ENCODE peak calls at places on chromosomes 12 and 14, in eight cellular contexts. One of them, this sample, is unnamed.

GRCh38 chr12:60724984-60725383 is 1129.2 kb downstream of the SLC16A7 start:
- DNase-seq in ovary: no peak
- DNase-seq in Panc1: no peak
- DNase-seq in A549: no peak
- DNase-seq in RWPE1: no peak
- DNase-seq in uterus: no peak
- DNase-seq in endothelial cell of umbilical vein: no peak
- DNase-seq in PC-3: no peak
- DNase-seq in this sample: no peak

GRCh38 chr14:68306934-68307758 is 485.7 kb downstream of the ZFP36L1 start:
- DNase-seq in ovary: no peak
- DNase-seq in Panc1: no peak
- DNase-seq in A549: no peak
- DNase-seq in RWPE1: no peak
- DNase-seq in uterus: no peak
- DNase-seq in endothelial cell of umbilical vein: no peak
- DNase-seq in PC-3: peak
- DNase-seq in this sample: no peak

GRCh38 chr14:39102265-39102968 is 618 bp downstream of the SEC23A start:
- DNase-seq in ovary: no peak
- DNase-seq in Panc1: no peak
- DNase-seq in A549: peak
- DNase-seq in RWPE1: peak
- DNase-seq in uterus: no peak
- DNase-seq in endothelial cell of umbilical vein: peak
- DNase-seq in PC-3: peak
- DNase-seq in this sample: peak

GRCh38 chr12:75692883-75693282 is 181.5 kb upstream of the KRR1 start:
- DNase-seq in ovary: no peak
- DNase-seq in Panc1: no peak
- DNase-seq in A549: no peak
- DNase-seq in RWPE1: no peak
- DNase-seq in uterus: no peak
- DNase-seq in endothelial cell of umbilical vein: peak
- DNase-seq in PC-3: no peak
- DNase-seq in this sample: no peak

GRCh38 chr12:75587340-75588106 is 76.1 kb upstream of the KRR1 start:
- DNase-seq in ovary: no peak
- DNase-seq in Panc1: no peak
- DNase-seq in A549: no peak
- DNase-seq in RWPE1: no peak
- DNase-seq in uterus: no peak
- DNase-seq in endothelial cell of umbilical vein: no peak
- DNase-seq in PC-3: no peak
- DNase-seq in this sample: no peak

GRCh38 chr12:107053709-107054108 is 39.6 kb downstream of the CRY1 start:
- DNase-seq in ovary: no peak
- DNase-seq in Panc1: no peak
- DNase-seq in A549: no peak
- DNase-seq in RWPE1: no peak
- DNase-seq in uterus: no peak
- DNase-seq in endothelial cell of umbilical vein: no peak
- DNase-seq in PC-3: no peak
- DNase-seq in this sample: no peak

GRCh38 chr12:12701457-12701856 is 5.5 kb upstream of the GPR19 start:
- DNase-seq in ovary: no peak
- DNase-seq in Panc1: no peak
- DNase-seq in A549: no peak
- DNase-seq in RWPE1: no peak
- DNase-seq in uterus: no peak
- DNase-seq in endothelial cell of umbilical vein: no peak
- DNase-seq in PC-3: no peak
- DNase-seq in this sample: no peak

GRCh38 chr12:96136129-96136528 is 58.0 kb upstream of the ELK3 start:
- DNase-seq in ovary: no peak
- DNase-seq in Panc1: no peak
- DNase-seq in A549: no peak
- DNase-seq in RWPE1: no peak
- DNase-seq in uterus: no peak
- DNase-seq in endothelial cell of umbilical vein: peak
- DNase-seq in PC-3: no peak
- DNase-seq in this sample: no peak

GRCh38 chr12:80701388-80701787 is 6.0 kb upstream of the MYF6 start:
- DNase-seq in ovary: no peak
- DNase-seq in Panc1: no peak
- DNase-seq in A549: no peak
- DNase-seq in RWPE1: no peak
- DNase-seq in uterus: no peak
- DNase-seq in endothelial cell of umbilical vein: no peak
- DNase-seq in PC-3: no peak
- DNase-seq in this sample: no peak

GRCh38 chr14:61527325-61528100 is 167.8 kb upstream of the HIF1A start:
- DNase-seq in ovary: peak
- DNase-seq in Panc1: no peak
- DNase-seq in A549: peak
- DNase-seq in RWPE1: no peak
- DNase-seq in uterus: no peak
- DNase-seq in endothelial cell of umbilical vein: peak
- DNase-seq in PC-3: peak
- DNase-seq in this sample: no peak

GRCh38 chr12:69388371-69388770 is 28.8 kb downstream of the YEATS4 start:
- DNase-seq in ovary: no peak
- DNase-seq in Panc1: no peak
- DNase-seq in A549: peak
- DNase-seq in RWPE1: peak
- DNase-seq in uterus: no peak
- DNase-seq in endothelial cell of umbilical vein: peak
- DNase-seq in PC-3: peak
- DNase-seq in this sample: peak

GRCh38 chr14:85250369-85250768 is 279.6 kb upstream of the FLRT2 start:
- DNase-seq in ovary: no peak
- DNase-seq in Panc1: no peak
- DNase-seq in A549: no peak
- DNase-seq in RWPE1: no peak
- DNase-seq in uterus: no peak
- DNase-seq in endothelial cell of umbilical vein: peak
- DNase-seq in PC-3: no peak
- DNase-seq in this sample: no peak

GRCh38 chr12:124140889-124141550 is 153.9 kb upstream of the RFLNA start:
- DNase-seq in ovary: no peak
- DNase-seq in Panc1: no peak
- DNase-seq in A549: no peak
- DNase-seq in RWPE1: no peak
- DNase-seq in uterus: no peak
- DNase-seq in endothelial cell of umbilical vein: peak
- DNase-seq in PC-3: no peak
- DNase-seq in this sample: no peak

GRCh38 chr12:119788783-119789182 is 88.3 kb downstream of the CIT start:
- DNase-seq in ovary: no peak
- DNase-seq in Panc1: no peak
- DNase-seq in A549: no peak
- DNase-seq in RWPE1: no peak
- DNase-seq in uterus: no peak
- DNase-seq in endothelial cell of umbilical vein: no peak
- DNase-seq in PC-3: no peak
- DNase-seq in this sample: peak

GRCh38 chr14:89451229-89451628 is 34.2 kb upstream of the FOXN3 start:
- DNase-seq in ovary: no peak
- DNase-seq in Panc1: no peak
- DNase-seq in A549: no peak
- DNase-seq in RWPE1: no peak
- DNase-seq in uterus: no peak
- DNase-seq in endothelial cell of umbilical vein: no peak
- DNase-seq in PC-3: no peak
- DNase-seq in this sample: no peak

GRCh38 chr14:59407246-59407615 is 57.9 kb downstream of the GPR135 start:
- DNase-seq in ovary: no peak
- DNase-seq in Panc1: no peak
- DNase-seq in A549: no peak
- DNase-seq in RWPE1: peak
- DNase-seq in uterus: no peak
- DNase-seq in endothelial cell of umbilical vein: peak
- DNase-seq in PC-3: peak
- DNase-seq in this sample: peak

GRCh38 chr12:8033153-8034044 is 883 bp downstream of the FOXJ2 start:
- DNase-seq in ovary: peak
- DNase-seq in Panc1: no peak
- DNase-seq in A549: peak
- DNase-seq in RWPE1: peak
- DNase-seq in uterus: peak
- DNase-seq in endothelial cell of umbilical vein: peak
- DNase-seq in PC-3: peak
- DNase-seq in this sample: no peak

GRCh38 chr12:93111791-93112208 is 182.7 kb upstream of the EEA1 start:
- DNase-seq in ovary: no peak
- DNase-seq in Panc1: no peak
- DNase-seq in A549: no peak
- DNase-seq in RWPE1: no peak
- DNase-seq in uterus: no peak
- DNase-seq in endothelial cell of umbilical vein: peak
- DNase-seq in PC-3: no peak
- DNase-seq in this sample: peak

GRCh38 chr12:54341901-54342300 is 17.0 kb downstream of the COPZ1 start:
- DNase-seq in ovary: no peak
- DNase-seq in Panc1: no peak
- DNase-seq in A549: no peak
- DNase-seq in RWPE1: no peak
- DNase-seq in uterus: no peak
- DNase-seq in endothelial cell of umbilical vein: no peak
- DNase-seq in PC-3: no peak
- DNase-seq in this sample: no peak

GRCh38 chr12:111766608-111767361 is at the start of gene ALDH2:
- DNase-seq in ovary: peak
- DNase-seq in Panc1: no peak
- DNase-seq in A549: peak
- DNase-seq in RWPE1: peak
- DNase-seq in uterus: peak
- DNase-seq in endothelial cell of umbilical vein: peak
- DNase-seq in PC-3: no peak
- DNase-seq in this sample: no peak

GRCh38 chr14:31026076-31026394 is at the start of gene STRN3:
- DNase-seq in ovary: no peak
- DNase-seq in Panc1: no peak
- DNase-seq in A549: no peak
- DNase-seq in RWPE1: no peak
- DNase-seq in uterus: no peak
- DNase-seq in endothelial cell of umbilical vein: no peak
- DNase-seq in PC-3: no peak
- DNase-seq in this sample: no peak

GRCh38 chr12:56208014-56208413 is 13.7 kb downstream of the RNF41 start:
- DNase-seq in ovary: no peak
- DNase-seq in Panc1: no peak
- DNase-seq in A549: no peak
- DNase-seq in RWPE1: no peak
- DNase-seq in uterus: no peak
- DNase-seq in endothelial cell of umbilical vein: no peak
- DNase-seq in PC-3: no peak
- DNase-seq in this sample: no peak
- H3K27ac ChIP-seq in ovary: no peak
- H3K27ac ChIP-seq in Panc1: no peak
- H3K27ac ChIP-seq in A549: no peak
- H3K27ac ChIP-seq in RWPE1: no peak
- H3K27ac ChIP-seq in uterus: no peak
- H3K27ac ChIP-seq in endothelial cell of umbilical vein: no peak
- H3K27ac ChIP-seq in PC-3: no peak
- H3K27ac ChIP-seq in this sample: no peak

DNA sequence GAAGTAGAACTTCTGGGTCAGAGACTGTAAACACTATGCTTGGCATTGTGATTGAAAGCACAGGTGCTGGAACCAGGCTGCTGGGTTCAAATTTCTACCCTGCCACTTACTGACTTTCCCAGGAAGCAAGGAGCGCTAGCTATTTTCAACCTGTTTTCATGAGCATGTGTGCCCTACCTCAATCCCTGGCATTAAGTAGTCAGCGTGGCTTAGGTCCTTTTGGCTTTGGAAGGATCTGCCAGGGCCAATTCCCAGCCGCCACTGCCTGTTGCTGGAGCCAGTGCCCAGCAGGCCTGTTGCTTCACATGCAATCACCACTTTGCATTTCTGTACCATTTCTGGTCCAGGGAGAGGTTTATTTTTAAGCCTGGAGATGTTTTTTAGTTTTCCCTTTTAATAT is 196.3 kb downstream of the TRHDE start:
- DNase-seq in ovary: no peak
- DNase-seq in Panc1: no peak
- DNase-seq in A549: no peak
- DNase-seq in RWPE1: no peak
- DNase-seq in uterus: no peak
- DNase-seq in endothelial cell of umbilical vein: no peak
- DNase-seq in PC-3: no peak
- DNase-seq in this sample: no peak
- H3K27ac ChIP-seq in ovary: no peak
- H3K27ac ChIP-seq in Panc1: no peak
- H3K27ac ChIP-seq in A549: no peak
- H3K27ac ChIP-seq in RWPE1: no peak
- H3K27ac ChIP-seq in uterus: no peak
- H3K27ac ChIP-seq in endothelial cell of umbilical vein: no peak
- H3K27ac ChIP-seq in PC-3: no peak
- H3K27ac ChIP-seq in this sample: no peak

DNA sequence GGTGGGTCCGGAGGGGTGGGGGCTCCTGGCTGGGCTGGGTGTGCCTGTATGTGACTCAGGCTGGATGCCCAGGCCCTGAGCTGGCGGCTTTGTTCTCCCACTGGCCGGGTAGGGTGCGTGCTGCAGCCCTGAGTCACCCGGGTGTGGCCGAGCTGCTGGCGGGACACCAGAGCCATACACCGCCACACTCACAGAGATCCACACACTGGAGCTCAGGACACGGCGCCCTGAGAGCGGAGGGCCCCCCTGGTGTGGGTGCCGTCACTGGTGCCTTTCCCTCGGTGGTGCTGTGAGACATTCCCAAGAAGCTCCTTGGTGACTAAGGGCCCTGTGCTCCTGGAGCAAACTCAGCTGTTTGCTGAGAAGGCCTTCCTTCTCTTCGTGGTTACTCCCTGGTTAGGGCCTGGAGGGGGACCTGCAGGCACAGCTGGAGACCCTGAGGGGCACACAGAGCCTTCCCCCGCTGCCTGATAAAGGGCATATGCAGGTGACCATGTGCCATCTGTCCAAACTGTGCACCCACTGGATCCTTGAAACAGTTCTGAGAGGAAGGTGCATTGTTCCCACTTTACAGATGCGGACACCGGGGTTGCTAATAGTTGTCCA is 44.3 kb downstream of the KRT80 start:
- DNase-seq in ovary: peak
- DNase-seq in Panc1: peak
- DNase-seq in A549: peak
- DNase-seq in RWPE1: peak
- DNase-seq in uterus: peak
- DNase-seq in endothelial cell of umbilical vein: peak
- DNase-seq in PC-3: peak
- DNase-seq in this sample: peak
- H3K27ac ChIP-seq in ovary: peak
- H3K27ac ChIP-seq in Panc1: peak
- H3K27ac ChIP-seq in A549: peak
- H3K27ac ChIP-seq in RWPE1: peak
- H3K27ac ChIP-seq in uterus: peak
- H3K27ac ChIP-seq in endothelial cell of umbilical vein: peak
- H3K27ac ChIP-seq in PC-3: peak
- H3K27ac ChIP-seq in this sample: peak

GRCh38 chr14:22972313-22972930 is 9.9 kb downstream of the AJUBA start:
- DNase-seq in ovary: no peak
- DNase-seq in Panc1: no peak
- DNase-seq in A549: no peak
- DNase-seq in RWPE1: no peak
- DNase-seq in uterus: no peak
- DNase-seq in endothelial cell of umbilical vein: no peak
- DNase-seq in PC-3: no peak
- DNase-seq in this sample: no peak
- H3K27ac ChIP-seq in ovary: no peak
- H3K27ac ChIP-seq in Panc1: no peak
- H3K27ac ChIP-seq in A549: no peak
- H3K27ac ChIP-seq in RWPE1: peak
- H3K27ac ChIP-seq in uterus: no peak
- H3K27ac ChIP-seq in endothelial cell of umbilical vein: no peak
- H3K27ac ChIP-seq in PC-3: no peak
- H3K27ac ChIP-seq in this sample: no peak